ENCODE peak calls at places on chromosome 11, in four cellular contexts. One of them, this sample, is unnamed.

GRCh38 chr11:14259870-14260269 is 99.1 kb downstream of the RRAS2 start:
- DNase-seq in CD4-positive, alpha-beta T cell: no peak
- DNase-seq in NB4: no peak
- DNase-seq in thyroid gland: no peak
- DNase-seq in this sample: no peak

GRCh38 chr11:10607462-10607861 is 39.0 kb upstream of the LYVE1 start:
- DNase-seq in CD4-positive, alpha-beta T cell: no peak
- DNase-seq in NB4: no peak
- DNase-seq in thyroid gland: peak
- DNase-seq in this sample: no peak

GRCh38 chr11:41861791-41862190 is 402.3 kb upstream of the LRRC4C start:
- DNase-seq in CD4-positive, alpha-beta T cell: no peak
- DNase-seq in NB4: no peak
- DNase-seq in thyroid gland: no peak
- DNase-seq in this sample: no peak

GRCh38 chr11:92552942-92553341 is 328.3 kb downstream of the FAT3 start:
- DNase-seq in thyroid gland: no peak
- DNase-seq in CD4-positive, alpha-beta T cell: no peak
- DNase-seq in NB4: no peak
- DNase-seq in this sample: no peak

GRCh38 chr11:107043242-107043991 is 25.1 kb upstream of the GUCY1A2 start:
- DNase-seq in thyroid gland: no peak
- DNase-seq in CD4-positive, alpha-beta T cell: no peak
- DNase-seq in NB4: peak
- DNase-seq in this sample: no peak

GRCh38 chr11:126528075-126528474 is 172.6 kb downstream of the ST3GAL4 start:
- DNase-seq in CD4-positive, alpha-beta T cell: no peak
- DNase-seq in NB4: no peak
- DNase-seq in thyroid gland: no peak
- DNase-seq in this sample: no peak

GRCh38 chr11:10930961-10931760 is 73.3 kb upstream of the ZBED5 start:
- DNase-seq in thyroid gland: peak
- DNase-seq in CD4-positive, alpha-beta T cell: peak
- DNase-seq in NB4: peak
- DNase-seq in this sample: peak

GRCh38 chr11:96197221-96197620 is 145.8 kb downstream of the MAML2 start:
- DNase-seq in thyroid gland: no peak
- DNase-seq in NB4: no peak
- DNase-seq in CD4-positive, alpha-beta T cell: no peak
- DNase-seq in this sample: no peak

GRCh38 chr11:119093951-119094815 is 7.5 kb downstream of the DPAGT1 start:
- DNase-seq in NB4: peak
- DNase-seq in CD4-positive, alpha-beta T cell: peak
- DNase-seq in thyroid gland: peak
- DNase-seq in this sample: peak

GRCh38 chr11:35390737-35391682 is 28.3 kb downstream of the SLC1A2 start:
- DNase-seq in NB4: peak
- DNase-seq in CD4-positive, alpha-beta T cell: no peak
- DNase-seq in thyroid gland: no peak
- DNase-seq in this sample: peak

GRCh38 chr11:18706330-18707243 is 8.0 kb downstream of the TMEM86A start:
- DNase-seq in NB4: no peak
- DNase-seq in CD4-positive, alpha-beta T cell: peak
- DNase-seq in thyroid gland: peak
- DNase-seq in this sample: peak

GRCh38 chr11:118258410-118258809 is 5.7 kb downstream of the MPZL2 start:
- DNase-seq in NB4: peak
- DNase-seq in CD4-positive, alpha-beta T cell: no peak
- DNase-seq in thyroid gland: no peak
- DNase-seq in this sample: peak

GRCh38 chr11:109511598-109511997 is 89.6 kb downstream of the C11orf87 start:
- DNase-seq in NB4: peak
- DNase-seq in thyroid gland: no peak
- DNase-seq in CD4-positive, alpha-beta T cell: no peak
- DNase-seq in this sample: no peak

GRCh38 chr11:33454264-33454663 is 197.1 kb downstream of the HIPK3 start:
- DNase-seq in thyroid gland: no peak
- DNase-seq in CD4-positive, alpha-beta T cell: no peak
- DNase-seq in NB4: no peak
- DNase-seq in this sample: no peak

GRCh38 chr11:2566223-2567025 is 121.6 kb downstream of the KCNQ1 start:
- DNase-seq in CD4-positive, alpha-beta T cell: no peak
- DNase-seq in thyroid gland: peak
- DNase-seq in NB4: no peak
- DNase-seq in this sample: no peak

GRCh38 chr11:121534131-121535093 is 81.6 kb upstream of the SORL1-AS1 start:
- DNase-seq in thyroid gland: peak
- DNase-seq in CD4-positive, alpha-beta T cell: no peak
- DNase-seq in NB4: no peak
- DNase-seq in this sample: no peak

GRCh38 chr11:17013548-17014320 is 480 bp downstream of the PLEKHA7 start:
- DNase-seq in thyroid gland: peak
- DNase-seq in CD4-positive, alpha-beta T cell: no peak
- DNase-seq in NB4: no peak
- DNase-seq in this sample: peak

GRCh38 chr11:66259225-66259624 is 9.2 kb upstream of the RAB1B start:
- DNase-seq in CD4-positive, alpha-beta T cell: no peak
- DNase-seq in NB4: no peak
- DNase-seq in thyroid gland: no peak
- DNase-seq in this sample: no peak

GRCh38 chr11:32331098-32331497 is 104.2 kb downstream of the WT1 start:
- DNase-seq in thyroid gland: no peak
- DNase-seq in CD4-positive, alpha-beta T cell: no peak
- DNase-seq in NB4: no peak
- DNase-seq in this sample: no peak

GRCh38 chr11:87425391-87425790 is 387.7 kb downstream of the TMEM135 start:
- DNase-seq in thyroid gland: no peak
- DNase-seq in CD4-positive, alpha-beta T cell: no peak
- DNase-seq in NB4: no peak
- DNase-seq in this sample: no peak

GRCh38 chr11:5928811-5929210 is 13.2 kb upstream of the OR56A3 start:
- DNase-seq in CD4-positive, alpha-beta T cell: no peak
- DNase-seq in thyroid gland: no peak
- DNase-seq in NB4: no peak
- DNase-seq in this sample: no peak

GRCh38 chr11:8403310-8403709 is 139.6 kb upstream of the LMO1 start:
- DNase-seq in CD4-positive, alpha-beta T cell: no peak
- DNase-seq in thyroid gland: no peak
- DNase-seq in NB4: peak
- DNase-seq in this sample: no peak

GRCh38 chr11:132576706-132577105 is 955.6 kb downstream of the OPCML start:
- DNase-seq in thyroid gland: no peak
- DNase-seq in NB4: no peak
- DNase-seq in CD4-positive, alpha-beta T cell: no peak
- DNase-seq in this sample: no peak

GRCh38 chr11:117826832-117827231 is 2.3 kb upstream of the FXYD2 start:
- DNase-seq in CD4-positive, alpha-beta T cell: no peak
- DNase-seq in thyroid gland: no peak
- DNase-seq in NB4: no peak
- DNase-seq in this sample: peak

GRCh38 chr11:65290448-65291165 is 24.1 kb upstream of the CDC42EP2 start:
- DNase-seq in NB4: peak
- DNase-seq in CD4-positive, alpha-beta T cell: no peak
- DNase-seq in thyroid gland: peak
- DNase-seq in this sample: no peak

GRCh38 chr11:46298699-46299424 is 21.4 kb downstream of the CREB3L1 start:
- DNase-seq in NB4: peak
- DNase-seq in thyroid gland: no peak
- DNase-seq in CD4-positive, alpha-beta T cell: no peak
- DNase-seq in this sample: no peak

GRCh38 chr11:92269021-92269420 is 44.4 kb downstream of the FAT3 start:
- DNase-seq in thyroid gland: no peak
- DNase-seq in NB4: no peak
- DNase-seq in CD4-positive, alpha-beta T cell: no peak
- DNase-seq in this sample: no peak

GRCh38 chr11:58330861-58331260 is 28.0 kb downstream of the OR5B17 start:
- DNase-seq in CD4-positive, alpha-beta T cell: no peak
- DNase-seq in NB4: no peak
- DNase-seq in thyroid gland: no peak
- DNase-seq in this sample: no peak

GRCh38 chr11:68014157-68014965 is 4.2 kb downstream of the ALDH3B1 start:
- DNase-seq in NB4: peak
- DNase-seq in thyroid gland: peak
- DNase-seq in CD4-positive, alpha-beta T cell: no peak
- DNase-seq in this sample: no peak

GRCh38 chr11:72326151-72326842 is 82.3 kb upstream of the PHOX2A start:
- DNase-seq in NB4: no peak
- DNase-seq in CD4-positive, alpha-beta T cell: no peak
- DNase-seq in thyroid gland: no peak
- DNase-seq in this sample: peak

GRCh38 chr11:113014262-113014661 is 53.0 kb downstream of the NCAM1 start:
- DNase-seq in CD4-positive, alpha-beta T cell: no peak
- DNase-seq in NB4: peak
- DNase-seq in thyroid gland: no peak
- DNase-seq in this sample: no peak

GRCh38 chr11:72553748-72554147 is 119.4 kb upstream of the CLPB start:
- DNase-seq in thyroid gland: no peak
- DNase-seq in NB4: peak
- DNase-seq in CD4-positive, alpha-beta T cell: no peak
- DNase-seq in this sample: peak

GRCh38 chr11:899724-900123 is 10.9 kb downstream of the CHID1 start:
- DNase-seq in CD4-positive, alpha-beta T cell: no peak
- DNase-seq in NB4: no peak
- DNase-seq in thyroid gland: no peak
- DNase-seq in this sample: no peak

GRCh38 chr11:897226-898159 is 13.1 kb downstream of the CHID1 start:
- DNase-seq in thyroid gland: no peak
- DNase-seq in CD4-positive, alpha-beta T cell: no peak
- DNase-seq in NB4: no peak
- DNase-seq in this sample: no peak

GRCh38 chr11:898160-898517 is 12.5 kb downstream of the CHID1 start:
- DNase-seq in CD4-positive, alpha-beta T cell: no peak
- DNase-seq in NB4: peak
- DNase-seq in thyroid gland: peak
- DNase-seq in this sample: no peak

GRCh38 chr11:900545-900944 is 10.1 kb downstream of the CHID1 start:
- DNase-seq in CD4-positive, alpha-beta T cell: no peak
- DNase-seq in thyroid gland: no peak
- DNase-seq in NB4: no peak
- DNase-seq in this sample: no peak

DNA sequence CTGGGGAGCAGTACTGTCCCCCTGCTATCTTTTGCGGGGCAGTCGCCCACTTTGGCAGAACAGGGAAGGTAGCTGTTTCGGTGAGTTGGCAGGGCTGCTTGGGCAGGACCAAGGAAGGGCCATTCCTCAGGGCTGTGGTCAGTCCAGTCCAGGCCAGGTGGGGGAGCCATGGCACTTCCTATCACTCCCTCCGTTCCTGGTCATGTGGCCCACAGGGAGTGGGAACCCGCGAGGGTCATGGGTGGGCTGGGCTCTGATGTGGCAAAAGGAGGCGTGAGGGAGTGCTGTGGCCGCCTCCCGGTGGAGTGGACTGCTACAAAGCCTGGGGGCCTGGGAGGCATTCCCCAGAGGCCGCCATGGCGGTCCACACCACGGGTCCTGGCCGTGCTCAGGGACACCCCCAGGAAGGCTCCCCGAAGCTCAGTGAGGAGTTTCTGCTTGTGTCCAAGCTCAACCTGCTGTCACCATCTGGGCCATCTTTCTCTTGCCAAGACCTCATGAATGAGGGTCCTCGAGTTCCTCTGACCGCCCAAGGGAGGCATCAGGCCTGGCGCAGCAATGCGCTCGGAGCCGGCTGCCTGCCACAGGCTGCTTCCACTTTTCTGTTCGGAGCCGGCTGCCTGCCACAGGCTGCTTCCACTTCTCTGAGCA is 11.9 kb downstream of the CHID1 start:
- DNase-seq in thyroid gland: peak
- DNase-seq in NB4: no peak
- DNase-seq in CD4-positive, alpha-beta T cell: no peak
- DNase-seq in this sample: no peak
- TF ChIP-seq CTCF in thyroid gland: peak
- TF ChIP-seq CTCF in NB4: no peak
- TF ChIP-seq CTCF in CD4-positive, alpha-beta T cell: no peak
- TF ChIP-seq CTCF in this sample: no peak

GRCh38 chr11:83410605-83411565 is 124.7 kb upstream of the CCDC90B start:
- DNase-seq in thyroid gland: peak
- DNase-seq in NB4: no peak
- DNase-seq in CD4-positive, alpha-beta T cell: no peak
- DNase-seq in this sample: no peak
- TF ChIP-seq CTCF in thyroid gland: no peak
- TF ChIP-seq CTCF in NB4: no peak
- TF ChIP-seq CTCF in CD4-positive, alpha-beta T cell: no peak
- TF ChIP-seq CTCF in this sample: no peak

DNA sequence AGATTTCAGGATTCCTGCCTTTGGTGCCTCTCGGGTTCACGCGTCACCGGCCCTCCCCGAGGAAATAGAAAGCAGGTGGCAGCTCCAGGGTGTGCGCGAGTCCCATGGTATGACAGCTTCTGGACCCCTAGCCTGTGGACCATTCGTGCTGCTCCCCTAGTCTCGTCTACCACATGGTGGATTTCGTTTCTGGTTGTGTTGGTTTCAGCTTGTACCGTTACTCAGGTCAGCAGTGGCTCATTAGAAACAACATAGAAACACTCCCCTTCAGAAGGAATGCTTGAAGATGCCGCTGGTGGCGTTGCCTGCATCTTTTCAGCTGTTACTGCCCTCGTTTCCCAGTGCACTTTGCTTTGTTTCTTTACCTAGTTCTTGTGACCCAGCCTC is 705 bp downstream of the TTC17 start:
- DNase-seq in thyroid gland: peak
- DNase-seq in NB4: no peak
- DNase-seq in CD4-positive, alpha-beta T cell: peak
- DNase-seq in this sample: peak
- TF ChIP-seq CTCF in thyroid gland: no peak
- TF ChIP-seq CTCF in NB4: no peak
- TF ChIP-seq CTCF in CD4-positive, alpha-beta T cell: no peak
- TF ChIP-seq CTCF in this sample: no peak

GRCh38 chr11:64218628-64219353 is 7.2 kb downstream of the TRPT1 start:
- DNase-seq in CD4-positive, alpha-beta T cell: no peak
- DNase-seq in thyroid gland: no peak
- DNase-seq in NB4: no peak
- DNase-seq in this sample: no peak

GRCh38 chr11:64219354-64219684 is 6.7 kb downstream of the TRPT1 start:
- DNase-seq in CD4-positive, alpha-beta T cell: no peak
- DNase-seq in NB4: no peak
- DNase-seq in thyroid gland: no peak
- DNase-seq in this sample: no peak

GRCh38 chr11:64220271-64220670 is 5.7 kb downstream of the TRPT1 start:
- DNase-seq in NB4: no peak
- DNase-seq in CD4-positive, alpha-beta T cell: no peak
- DNase-seq in thyroid gland: no peak
- DNase-seq in this sample: no peak

GRCh38 chr11:64219755-64220154 is 6.2 kb downstream of the TRPT1 start:
- DNase-seq in thyroid gland: no peak
- DNase-seq in NB4: no peak
- DNase-seq in CD4-positive, alpha-beta T cell: no peak
- DNase-seq in this sample: no peak

DNA sequence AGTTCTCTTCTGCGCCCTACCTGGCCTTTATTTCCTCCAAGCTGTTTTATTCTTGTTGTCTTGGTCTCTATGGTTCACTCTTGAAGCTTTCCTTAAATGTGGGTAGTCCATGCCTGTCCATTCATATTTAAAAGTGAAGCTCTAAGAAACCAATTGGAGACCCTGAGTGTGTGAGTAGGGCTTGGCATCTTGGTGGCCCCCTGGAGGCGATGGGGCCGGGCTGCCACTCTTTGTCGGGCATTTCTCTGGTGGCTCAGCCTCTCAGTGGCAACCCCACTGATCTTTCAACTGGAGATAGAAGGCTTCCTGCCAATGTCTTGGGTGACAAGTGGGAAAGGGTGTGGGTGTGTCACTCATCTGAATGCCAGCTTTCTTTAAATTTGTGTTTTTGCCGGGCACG is 9.1 kb downstream of the TRPT1 start:
- DNase-seq in CD4-positive, alpha-beta T cell: no peak
- DNase-seq in NB4: no peak
- DNase-seq in thyroid gland: no peak
- DNase-seq in this sample: no peak
- TF ChIP-seq CTCF in CD4-positive, alpha-beta T cell: no peak
- TF ChIP-seq CTCF in NB4: no peak
- TF ChIP-seq CTCF in thyroid gland: no peak
- TF ChIP-seq CTCF in this sample: peak

This sample was measured in activated CD8-positive, alpha-beta T cell treated with anti-CD3 and anti-CD28 coated beads for 36 hours.